ENCODE peak calls at places on chromosomes 13 and 19, in nine cellular contexts. V, I, Z, W, J, D, T, O and P are unnamed samples. For H3K36me3, the result is how much of the 10 kb centered on the place peaks cover.

GRCh38 chr13:36904219-36904618 is 15.8 kb downstream of the SMAD9 start:
- DNase-seq in D (no peak), J (no peak), T (no peak), Z (no peak), O (no peak), W (no peak), V (no peak), I (no peak), P (no peak)

GRCh38 chr19:10751109-10751972 is 33.5 kb downstream of the DNM2 start:
- DNase-seq in Z (no peak), V (no peak), D (peak), O (no peak), T (no peak), W (no peak), I (no peak), J (no peak), P (peak)

GRCh38 chr19:50189326-50189725 is 14.1 kb upstream of the MYH14 start:
- DNase-seq in T (no peak), Z (no peak), V (no peak), W (no peak), O (no peak), I (no peak), D (no peak), J (no peak), P (no peak)

GRCh38 chr13:24149306-24150032 is 11.1 kb upstream of the SPATA13 start:
- DNase-seq in D (no peak), I (no peak), V (peak), J (no peak), Z (no peak), W (no peak), O (no peak), T (no peak), P (no peak)

GRCh38 chr13:33740134-33740538 is 77.8 kb upstream of the RFC3 start:
- DNase-seq in Z (no peak), D (no peak), J (no peak), O (no peak), V (peak), T (no peak), I (no peak), W (no peak), P (no peak)

GRCh38 chr19:29841559-29842367 is 30.0 kb downstream of the CCNE1 start:
- DNase-seq in I (no peak), W (no peak), V (peak), O (no peak), J (peak), D (no peak), T (peak), Z (no peak), P (peak)

GRCh38 chr19:56314018-56314583 is 538 bp downstream of the ZSCAN5A start:
- DNase-seq in O (peak), V (peak), J (no peak), D (no peak), T (peak), Z (no peak), I (no peak), W (no peak), P (no peak)

GRCh38 chr13:26614721-26615120 is 57.2 kb downstream of the WASF3 start:
- DNase-seq in Z (no peak), J (no peak), I (no peak), W (no peak), D (no peak), O (no peak), V (no peak), T (no peak), P (no peak)

GRCh38 chr13:34391071-34391470 is 551.0 kb upstream of the NBEA start:
- DNase-seq in D (no peak), Z (no peak), T (no peak), J (no peak), I (no peak), W (no peak), V (peak), O (no peak), P (peak)

GRCh38 chr13:84524586-84524985 is 642.3 kb upstream of the SLITRK1 start:
- DNase-seq in I (no peak), D (no peak), T (no peak), J (no peak), Z (no peak), V (no peak), O (no peak), W (no peak), P (no peak)

GRCh38 chr19:11091343-11092153 is 2.3 kb downstream of the LDLR start:
- DNase-seq in J (no peak), Z (peak), D (peak), O (no peak), T (peak), W (no peak), I (peak), V (peak), P (peak)

GRCh38 chr19:52535831-52536800 is 8.6 kb downstream of the ZNF808 start:
- DNase-seq in Z (peak), D (peak), I (peak), V (no peak), T (no peak), J (peak), O (peak), W (no peak), P (peak)

GRCh38 chr19:13906525-13906904 is 514 bp downstream of the CC2D1A start:
- DNase-seq in J (no peak), I (no peak), T (peak), W (no peak), D (peak), V (peak), O (no peak), Z (no peak), P (no peak)

GRCh38 chr19:610071-610800 is 20.6 kb downstream of the HCN2 start:
- DNase-seq in J (no peak), T (no peak), D (peak), Z (no peak), I (no peak), V (no peak), W (no peak), O (no peak), P (no peak)
- H3K4me3 ChIP-seq in J (no peak), T (no peak), D (peak), Z (no peak), I (peak), V (no peak), W (peak), O (peak), P (no peak)

DNA sequence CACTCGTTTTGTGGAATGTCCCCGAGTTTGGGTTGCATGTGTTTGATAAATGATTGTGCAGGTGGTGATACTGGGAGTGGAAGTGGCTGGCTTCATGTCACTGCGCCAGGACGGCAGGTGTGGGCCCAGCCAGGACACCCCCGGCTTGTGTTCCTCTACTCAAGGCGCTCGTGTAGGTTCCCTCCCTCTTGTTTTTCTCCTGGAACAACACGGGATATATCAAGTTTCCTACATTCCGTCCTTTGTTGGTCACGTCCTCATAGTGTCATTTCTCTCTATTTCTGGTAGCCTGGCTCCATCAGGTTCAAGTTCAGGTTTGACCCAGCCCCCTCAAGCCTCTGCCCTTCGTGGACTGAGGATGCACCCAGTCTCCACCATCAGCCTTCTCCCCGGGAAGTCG is 16.3 kb downstream of the IL17D start:
- DNase-seq in W (no peak), V (no peak), O (no peak), I (no peak), T (no peak), D (no peak), Z (no peak), J (no peak), P (no peak)
- TF ChIP-seq CTCF in W (no peak), V (no peak), O (no peak), I (no peak), T (no peak), D (no peak), Z (no peak), J (no peak), P (no peak)

GRCh38 chr19:36918090-36918489 is 2.0 kb downstream of the ZNF568 start:
- DNase-seq in O (no peak), Z (no peak), V (no peak), W (no peak), J (no peak), D (no peak), I (no peak), T (no peak), P (no peak)
- H3K36me3 ChIP-seq in O (under half), Z (under half), V (under half), W (under half), J (under half), D (half or more), I (under half), T (under half), P (under half)

DNA sequence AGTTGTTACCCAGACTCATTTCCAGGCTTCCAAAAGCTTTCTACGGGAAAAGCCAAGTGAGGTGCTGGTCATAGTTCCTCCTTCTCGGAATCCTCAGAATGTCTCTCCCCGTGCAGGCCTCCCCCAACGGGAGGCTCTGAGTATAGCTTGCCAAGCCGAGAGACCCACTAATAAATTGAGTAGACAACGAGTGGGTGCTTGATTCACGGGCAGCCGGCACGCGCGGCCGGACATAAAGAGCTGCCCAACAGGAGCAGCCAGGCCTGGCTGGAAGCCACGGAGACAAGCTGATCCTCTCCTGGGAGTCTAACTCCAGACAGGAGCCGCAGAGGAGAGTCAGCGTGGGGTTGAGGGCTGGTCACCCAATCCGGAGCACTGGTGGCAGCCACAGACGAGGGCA is 43.4 kb upstream of the MEDAG start:
- DNase-seq in I (peak), T (no peak), D (no peak), V (no peak), O (no peak), Z (peak), W (no peak), J (no peak), P (no peak)
- H3K4me3 ChIP-seq in I (no peak), T (no peak), D (no peak), V (no peak), O (no peak), Z (no peak), W (no peak), J (no peak), P (no peak)